ENCODE peak calls at places on chromosomes 6 and 20, in ten cellular contexts. R is RPMI7951; J is NCI-H460; G is smooth muscle cell of the brain vasculature; P is adrenal gland; T is MV-4-11; Y is activated CD8-positive, alpha-beta memory T cell treated with anti-CD3 and anti-CD28 coated beads, Interleukin-2, amount 50 U/mL, for 4 hours; V is HEK293T; B is cardiac fibroblast; N is WTC11. I is an unnamed sample.

GRCh38 chr6:116059713-116060571 is 749 bp downstream of the FRK start:
- DNase-seq in R (peak; percentile 41), J (no peak), G (no peak), P (no peak), T (peak; percentile 65), Y (no peak), V (no peak), B (peak; percentile 43), N (no peak), I (no peak)

GRCh38 chr6:125546827-125547226 is 202.6 kb upstream of the HEY2 start:
- DNase-seq in R (peak; percentile 22), J (no peak), G (no peak), P (no peak), T (peak; percentile 7), Y (no peak), V (peak; percentile 52), B (peak; percentile 13), N (no peak), I (peak; percentile 47)

GRCh38 chr6:55617272-55617671 is 38.3 kb upstream of the HMGCLL1 start:
- DNase-seq in R (peak; percentile 18), J (peak; percentile 32), G (no peak), P (peak; percentile 58), T (peak; percentile 13), Y (no peak), V (peak; percentile 21), B (peak; percentile 67), N (peak; percentile 45), I (no peak)

GRCh38 chr6:33716890-33717632 is 5.6 kb upstream of the UQCC2 start:
- DNase-seq in R (no peak), J (no peak), G (no peak), P (no peak), T (no peak), Y (no peak), V (no peak), B (no peak), N (no peak), I (no peak)

GRCh38 chr6:69729870-69730449 is 66.8 kb downstream of the LMBRD1 start:
- DNase-seq in R (peak; percentile 6), J (peak; percentile 7), G (no peak), P (no peak), T (no peak), Y (no peak), V (no peak), B (peak; percentile 23), N (no peak), I (no peak)

GRCh38 chr6:136111831-136112230 is 138.3 kb downstream of the MTFR2 start:
- DNase-seq in R (no peak), J (no peak), G (no peak), P (no peak), T (no peak), Y (no peak), V (no peak), B (no peak), N (no peak), I (no peak)

GRCh38 chr20:49276201-49276894 is 1.5 kb downstream of the ZNFX1 start:
- DNase-seq in R (peak; percentile 79), J (no peak), G (no peak), P (peak; percentile 32), T (peak; percentile 73), Y (peak; percentile 56), V (no peak), B (peak; percentile 66), N (no peak), I (no peak)

GRCh38 chr20:5400164-5400762 is 83.5 kb upstream of the PROKR2 start:
- DNase-seq in R (peak; percentile 50), J (peak; percentile 22), G (peak; percentile 4), P (peak; percentile 21), T (peak; percentile 5), Y (no peak), V (no peak), B (peak; percentile 17), N (peak; percentile 42), I (no peak)

GRCh38 chr6:99013145-99013544 is 65.4 kb upstream of the FBXL4 start:
- DNase-seq in R (peak; percentile 94), J (peak; percentile 33), G (peak; percentile 57), P (no peak), T (peak; percentile 79), Y (no peak), V (no peak), B (peak; percentile 24), N (no peak), I (no peak)

GRCh38 chr6:52994031-52994788 is 874 bp downstream of the GSTA4 start:
- DNase-seq in R (peak; percentile 54), J (no peak), G (no peak), P (peak; percentile 52), T (no peak), Y (no peak), V (peak; percentile 26), B (peak; percentile 48), N (peak; percentile 19), I (no peak)

GRCh38 chr6:131293472-131293911 is 158.2 kb downstream of the AKAP7 start:
- DNase-seq in R (no peak), J (no peak), G (no peak), P (no peak), T (no peak), Y (no peak), V (no peak), B (no peak), N (no peak), I (no peak)

GRCh38 chr6:4788953-4789584 is 12.9 kb downstream of the CDYL start:
- DNase-seq in R (no peak), J (no peak), G (no peak), P (no peak), T (no peak), Y (no peak), V (no peak), B (no peak), N (peak; percentile 52), I (no peak)

GRCh38 chr6:143136647-143137046 is 76.0 kb downstream of the AIG1 start:
- DNase-seq in R (peak; percentile 59), J (no peak), G (no peak), P (no peak), T (no peak), Y (no peak), V (no peak), B (no peak), N (no peak), I (no peak)

GRCh38 chr6:162999575-163000285 is 272.0 kb downstream of the PACRG start:
- DNase-seq in R (peak; percentile 84), J (no peak), G (no peak), P (peak; percentile 29), T (no peak), Y (no peak), V (no peak), B (peak; percentile 43), N (no peak), I (no peak)

GRCh38 chr6:32047084-32047478 is 8.9 kb downstream of the CYP21A2 start:
- DNase-seq in R (peak; percentile 49), J (peak; percentile 63), G (no peak), P (peak; percentile 84), T (no peak), Y (no peak), V (no peak), B (peak; percentile 66), N (no peak), I (no peak)

GRCh38 chr6:44006123-44006871 is 121.0 kb downstream of the MRPL14 start:
- DNase-seq in R (peak; percentile 63), J (no peak), G (no peak), P (no peak), T (no peak), Y (no peak), V (no peak), B (no peak), N (no peak), I (no peak)

GRCh38 chr6:160455484-160456213 is 107.5 kb downstream of the SLC22A3 start:
- DNase-seq in R (peak; percentile 63), J (peak; percentile 30), G (peak; percentile 45), P (peak; percentile 56), T (peak; percentile 29), Y (peak; percentile 69), V (peak; percentile 81), B (peak; percentile 75), N (peak; percentile 79), I (peak; percentile 64)

GRCh38 chr6:118678866-118679265 is 27.5 kb upstream of the CEP85L start:
- DNase-seq in R (no peak), J (no peak), G (no peak), P (no peak), T (no peak), Y (no peak), V (no peak), B (no peak), N (no peak), I (no peak)

GRCh38 chr6:133132092-133132491 is 109.1 kb upstream of the EYA4 start:
- DNase-seq in R (no peak), J (no peak), G (no peak), P (no peak), T (no peak), Y (no peak), V (peak; percentile 40), B (no peak), N (no peak), I (no peak)

GRCh38 chr6:169239181-169239580 is 14.5 kb downstream of the THBS2 start:
- DNase-seq in R (no peak), J (no peak), G (no peak), P (no peak), T (no peak), Y (no peak), V (no peak), B (no peak), N (no peak), I (no peak)

GRCh38 chr6:93416575-93417420 is 2.6 kb downstream of the EPHA7 start:
- DNase-seq in R (no peak), J (no peak), G (no peak), P (no peak), T (no peak), Y (no peak), V (peak; percentile 37), B (peak; percentile 14), N (peak; percentile 65), I (no peak)

GRCh38 chr20:48800227-48800626 is 27.6 kb downstream of the PREX1 start:
- DNase-seq in R (no peak), J (no peak), G (no peak), P (no peak), T (no peak), Y (no peak), V (no peak), B (no peak), N (no peak), I (no peak)

GRCh38 chr6:152978058-152978457 is 4.8 kb downstream of the FBXO5 start:
- DNase-seq in R (no peak), J (no peak), G (no peak), P (no peak), T (no peak), Y (no peak), V (no peak), B (no peak), N (no peak), I (no peak)

GRCh38 chr6:106692112-106692822 is 62.9 kb downstream of the QRSL1 start:
- DNase-seq in R (peak; percentile 43), J (peak; percentile 49), G (peak; percentile 17), P (peak; percentile 62), T (no peak), Y (no peak), V (no peak), B (peak; percentile 40), N (peak; percentile 50), I (peak; percentile 70)

GRCh38 chr6:161417712-161418457 is 144.0 kb upstream of the AGPAT4 start:
- DNase-seq in R (peak; percentile 96), J (no peak), G (peak; percentile 97), P (peak; percentile 13), T (no peak), Y (no peak), V (peak; percentile 47), B (peak; percentile 95), N (no peak), I (no peak)

GRCh38 chr6:152209211-152209610 is 401.7 kb downstream of the ESR1 start:
- DNase-seq in R (no peak), J (no peak), G (no peak), P (no peak), T (no peak), Y (no peak), V (no peak), B (no peak), N (no peak), I (no peak)

GRCh38 chr20:3712279-3712873 is at the start of gene SIGLEC1:
- DNase-seq in R (no peak), J (no peak), G (no peak), P (peak; percentile 75), T (peak; percentile 99), Y (no peak), V (no peak), B (no peak), N (no peak), I (peak; percentile 72)

GRCh38 chr6:166633732-166634535 is 6.9 kb upstream of the RPS6KA2 start:
- DNase-seq in R (peak; percentile 85), J (peak; percentile 40), G (no peak), P (peak; percentile 87), T (peak; percentile 96), Y (no peak), V (no peak), B (no peak), N (no peak), I (peak; percentile 44)